ENCODE peak calls at places on chromosomes 3 and 15, in four cellular contexts. Y, N, E and R are unnamed samples.

GRCh38 chr3:69294014-69294771 is 91.7 kb downstream of the FRMD4B start:
- DNase-seq in Y (no peak), N (no peak), E (no peak), R (no peak)

GRCh38 chr3:160822931-160823330 is 66.9 kb downstream of the PPM1L start:
- DNase-seq in Y (no peak), N (no peak), E (no peak), R (no peak)

GRCh38 chr15:62067448-62068044 is 769 bp downstream of the C2CD4A start:
- DNase-seq in Y (peak), N (no peak), E (peak), R (peak)

GRCh38 chr15:60649845-60650548 is 171.1 kb upstream of the ICE2 start:
- DNase-seq in Y (no peak), N (no peak), E (no peak), R (no peak)

GRCh38 chr3:161700998-161701397 is 204.4 kb downstream of the OTOL1 start:
- DNase-seq in Y (no peak), N (no peak), E (no peak), R (no peak)

GRCh38 chr3:40584625-40585189 is 59.9 kb downstream of the ZNF621 start:
- DNase-seq in Y (peak), N (peak), E (peak), R (peak)

GRCh38 chr15:60283936-60284335 is 113.8 kb downstream of the ANXA2 start:
- DNase-seq in Y (no peak), N (no peak), E (no peak), R (no peak)

GRCh38 chr3:76997733-76998132 is 42.2 kb upstream of the ROBO2 start:
- DNase-seq in Y (no peak), N (no peak), E (no peak), R (no peak)

GRCh38 chr15:48331796-48332641 is 790 bp downstream of the DUT start:
- DNase-seq in Y (peak), N (peak), E (peak), R (peak)

GRCh38 chr15:35166730-35167359 is 81.8 kb upstream of the NANOGP8 start:
- DNase-seq in Y (no peak), N (no peak), E (no peak), R (peak)

GRCh38 chr15:57625703-57626448 is 34.2 kb downstream of the MYZAP start:
- DNase-seq in Y (no peak), N (no peak), E (no peak), R (no peak)

DNA sequence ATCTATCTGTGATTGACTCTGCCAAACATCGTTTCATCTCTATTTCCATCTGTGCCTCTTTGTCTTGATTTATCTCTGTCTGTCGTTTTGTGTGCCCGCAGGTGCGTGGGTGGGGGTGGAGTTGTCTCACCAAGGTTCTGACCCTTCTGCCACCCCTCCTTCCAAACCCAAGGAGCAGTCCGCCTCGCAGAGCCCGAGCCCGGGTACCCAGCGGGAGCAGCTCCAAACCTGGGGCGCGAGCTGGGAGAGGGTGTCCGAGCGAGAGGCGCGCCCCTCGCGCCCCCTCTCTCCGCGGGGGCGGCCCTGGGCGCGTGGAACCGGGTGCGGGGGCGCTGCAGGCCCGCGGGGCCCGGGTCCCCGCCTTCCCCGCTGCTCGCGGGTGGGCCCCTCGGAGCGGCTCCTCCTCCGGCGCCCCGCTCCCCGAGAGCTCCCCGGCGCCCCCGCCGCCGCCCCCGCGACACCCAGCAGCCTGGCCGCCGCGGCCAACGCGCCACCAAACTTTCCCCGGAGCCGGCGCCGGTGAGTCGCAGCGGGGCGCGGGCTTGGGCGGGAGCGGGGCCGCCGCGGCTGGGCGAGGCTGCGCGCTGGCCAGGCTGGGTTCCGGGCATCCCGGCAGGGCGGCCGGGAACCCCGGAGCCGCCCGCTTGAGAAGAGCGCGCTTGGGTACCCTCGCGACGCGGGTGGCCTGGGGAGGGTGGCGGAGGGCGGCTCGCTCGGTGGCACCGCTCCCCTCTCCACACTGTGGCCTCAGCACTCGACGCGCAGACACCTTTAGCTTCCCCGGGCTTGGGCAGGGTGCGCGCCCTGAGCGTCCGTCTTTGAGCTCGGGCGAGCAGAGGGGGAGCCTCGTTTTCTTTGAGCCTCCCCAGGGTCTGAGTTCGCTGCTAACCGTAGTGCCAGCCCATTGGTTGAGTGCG is at the start of gene HRH1:
- DNase-seq in Y (no peak), N (peak), E (no peak), R (no peak)
- TF ChIP-seq POLR2A in Y (no peak), N (no peak), E (no peak), R (no peak)

GRCh38 chr3:15964605-15965061 is 166.9 kb upstream of the ANKRD28 start:
- DNase-seq in Y (no peak), N (peak), E (no peak), R (no peak)
- TF ChIP-seq POLR2A in Y (no peak), N (no peak), E (no peak), R (no peak)

GRCh38 chr3:196341142-196341541 is 3.0 kb upstream of the TM4SF19 start:
- DNase-seq in Y (no peak), N (peak), E (no peak), R (no peak)
- TF ChIP-seq POLR2A in Y (no peak), N (no peak), E (no peak), R (no peak)

GRCh38 chr15:72196409-72197044 is 1.1 kb downstream of the GRAMD2A start:
- DNase-seq in Y (no peak), N (no peak), E (no peak), R (no peak)

GRCh38 chr15:72197460-72198409 is at the start of gene GRAMD2A:
- DNase-seq in Y (peak), N (no peak), E (no peak), R (no peak)

GRCh38 chr15:72195101-72195511 is 2.5 kb downstream of the GRAMD2A start:
- DNase-seq in Y (no peak), N (peak), E (no peak), R (no peak)

GRCh38 chr15:72198410-72199270 is 1.1 kb upstream of the GRAMD2A start:
- DNase-seq in Y (no peak), N (no peak), E (no peak), R (no peak)

DNA sequence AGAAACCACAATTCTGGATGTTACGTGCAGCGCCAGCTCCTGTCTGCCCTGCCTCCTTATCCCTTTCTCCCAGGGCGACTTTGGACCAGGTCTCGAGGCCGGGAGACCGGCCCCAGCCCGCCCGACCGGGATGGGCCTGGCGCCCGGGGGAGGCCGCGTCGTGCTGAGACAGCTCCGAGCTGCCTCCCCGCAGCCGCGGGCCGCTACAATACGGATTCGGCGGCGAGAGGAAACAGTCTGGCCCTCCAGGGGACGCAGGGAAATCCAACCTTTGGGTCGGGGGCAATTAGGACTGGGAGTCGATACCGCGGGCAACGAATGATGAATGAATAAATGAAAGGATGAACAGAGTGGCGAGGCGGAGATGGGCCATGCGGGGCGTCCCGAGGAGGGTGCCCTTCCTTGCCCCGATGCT is 535 bp downstream of the GRAMD2A start:
- DNase-seq in Y (no peak), N (no peak), E (no peak), R (no peak)
- TF ChIP-seq POLR2A in Y (no peak), N (no peak), E (no peak), R (no peak)

GRCh38 chr3:148077951-148078350 is 619.8 kb upstream of the AGTR1 start:
- DNase-seq in Y (no peak), N (no peak), E (no peak), R (no peak)

GRCh38 chr3:148075829-148076716 is 621.6 kb upstream of the AGTR1 start:
- DNase-seq in Y (no peak), N (peak), E (no peak), R (no peak)

GRCh38 chr3:148079370-148079769 is 618.3 kb upstream of the AGTR1 start:
- DNase-seq in Y (no peak), N (no peak), E (no peak), R (no peak)

GRCh38 chr3:148078659-148079058 is 619.0 kb upstream of the AGTR1 start:
- DNase-seq in Y (no peak), N (no peak), E (no peak), R (no peak)

GRCh38 chr3:148077318-148077923 is 620.3 kb upstream of the AGTR1 start:
- DNase-seq in Y (no peak), N (peak), E (no peak), R (peak)
- TF ChIP-seq POLR2A in Y (no peak), N (no peak), E (no peak), R (no peak)

GRCh38 chr15:44808557-44808956 is 72.2 kb downstream of the TRIM69 start:
- DNase-seq in Y (no peak), N (no peak), E (no peak), R (no peak)
- TF ChIP-seq POLR2A in Y (no peak), N (no peak), E (no peak), R (no peak)

GRCh38 chr3:185253645-185254410 is at the start of gene EHHADH:
- DNase-seq in Y (peak), N (peak), E (peak), R (peak)
- TF ChIP-seq POLR2A in Y (no peak), N (peak), E (peak), R (peak)